ENCODE peak calls at places on chromosomes 16 and 17, in six cellular contexts. A is fibroblast of pulmonary artery; U is AG04450; P is M059J; E is stimulated activated CD8-positive, alpha-beta memory T cell treated with anti-CD3 and anti-CD28 coated beads, Interleukin-4, amount 100 ng/mL, for 1 hour; F is glomerular endothelial cell. Y is an unnamed sample.

GRCh38 chr16:87325480-87325879 is 8.3 kb upstream of the C16orf95 start:
- DNase-seq in A (no peak), U (no peak), P (no peak), E (no peak), F (no peak), Y (peak; percentile 8)

GRCh38 chr17:81534157-81535006 is 6.2 kb downstream of the FSCN2 start:
- DNase-seq in A (no peak), U (no peak), P (no peak), E (no peak), F (no peak), Y (no peak)

GRCh38 chr16:4477966-4478365 is 1.8 kb downstream of the HMOX2 start:
- DNase-seq in A (peak; percentile 66), U (no peak), P (peak; percentile 74), E (no peak), F (peak; percentile 70), Y (peak; percentile 93)

GRCh38 chr16:69724981-69725479 is 1.3 kb downstream of the NQO1 start:
- DNase-seq in A (peak; percentile 31), U (no peak), P (no peak), E (no peak), F (no peak), Y (no peak)

GRCh38 chr16:52825882-52826281 is 226.8 kb downstream of the CHD9NB start:
- DNase-seq in A (no peak), U (no peak), P (peak; percentile 28), E (no peak), F (no peak), Y (peak; percentile 38)

GRCh38 chr17:4357671-4358070 is 8.8 kb downstream of the UBE2G1 start:
- DNase-seq in A (no peak), U (no peak), P (no peak), E (no peak), F (no peak), Y (no peak)

GRCh38 chr17:1744551-1745512 is 2.2 kb downstream of the SERPINF2 start:
- DNase-seq in A (no peak), U (no peak), P (no peak), E (no peak), F (no peak), Y (no peak)

GRCh38 chr17:16419929-16420271 is 4.5 kb downstream of the TRPV2 start:
- DNase-seq in A (peak; percentile 42), U (peak; percentile 50), P (peak; percentile 91), E (no peak), F (no peak), Y (peak; percentile 81)

GRCh38 chr16:30609002-30609927 is 924 bp downstream of the ZNF689 start:
- DNase-seq in A (peak; percentile 41), U (no peak), P (peak; percentile 38), E (peak; percentile 11), F (no peak), Y (no peak)

GRCh38 chr16:8866118-8866883 is 2.5 kb downstream of the CARHSP1 start:
- DNase-seq in A (peak; percentile 65), U (no peak), P (no peak), E (no peak), F (no peak), Y (no peak)

GRCh38 chr16:25037221-25037620 is 22.1 kb upstream of the ARHGAP17 start:
- DNase-seq in A (no peak), U (no peak), P (no peak), E (no peak), F (no peak), Y (no peak)

GRCh38 chr17:28549274-28550132 is 2.9 kb downstream of the UNC119 start:
- DNase-seq in A (no peak), U (no peak), P (no peak), E (no peak), F (no peak), Y (no peak)

GRCh38 chr17:7629939-7630571 is at the start of gene SHBG:
- DNase-seq in A (no peak), U (no peak), P (no peak), E (no peak), F (no peak), Y (no peak)

GRCh38 chr17:47810200-47810821 is 11.3 kb downstream of the OSBPL7 start:
- DNase-seq in A (peak; percentile 83), U (peak; percentile 36), P (peak; percentile 96), E (no peak), F (peak; percentile 39), Y (peak; percentile 96)

Y was measured in mammary epithelial cell.